ENCODE peak calls at places on chromosomes 13 and 19, in ten cellular contexts. R is AG04449, W is neural progenitor cell, V is pancreas, N is Calu3, K is adrenal gland, C is mucosa of descending colon, F is neural crest cell, Z is astrocyte of the spinal cord, E is AG09319. M is an unnamed sample.

GRCh38 chr19:16637535-16637934 is 9.5 kb upstream of the MED26 start:
- DNase-seq in R (no peak), W (no peak), V (no peak), N (no peak), K (no peak), C (no peak), F (no peak), Z (no peak), E (no peak), M (no peak)

GRCh38 chr19:17755977-17756670 is 4.8 kb downstream of the FCHO1 start:
- DNase-seq in R (no peak), W (peak; percentile 94), V (no peak), N (peak; percentile 39), K (peak; percentile 45), C (peak; percentile 75), F (peak; percentile 79), Z (peak; percentile 39), E (no peak), M (no peak)

GRCh38 chr13:37995052-37995451 is 125.5 kb upstream of the TRPC4 start:
- DNase-seq in R (no peak), W (peak; percentile 59), V (no peak), N (no peak), K (no peak), C (no peak), F (no peak), Z (peak; percentile 17), E (no peak), M (no peak)

GRCh38 chr19:10389863-10390262 is 9.5 kb upstream of the TYK2 start:
- DNase-seq in R (no peak), W (peak; percentile 37), V (no peak), N (no peak), K (no peak), C (no peak), F (no peak), Z (no peak), E (no peak), M (no peak)

GRCh38 chr19:13150919-13151604 is 851 bp downstream of the IER2 start:
- DNase-seq in R (no peak), W (peak; percentile 54), V (peak; percentile 64), N (no peak), K (peak; percentile 51), C (peak; percentile 78), F (no peak), Z (no peak), E (no peak), M (no peak)

GRCh38 chr13:110000534-110001345 is 214.4 kb upstream of the IRS2 start:
- DNase-seq in R (no peak), W (no peak), V (no peak), N (no peak), K (no peak), C (no peak), F (no peak), Z (no peak), E (no peak), M (no peak)

GRCh38 chr19:19211499-19212432 is at the start of gene NCAN:
- DNase-seq in R (no peak), W (peak; percentile 90), V (no peak), N (no peak), K (no peak), C (no peak), F (peak; percentile 46), Z (no peak), E (no peak), M (no peak)

GRCh38 chr13:50257646-50258045 is 242.4 kb downstream of the KCNRG start:
- DNase-seq in R (no peak), W (no peak), V (no peak), N (no peak), K (no peak), C (no peak), F (no peak), Z (no peak), E (no peak), M (no peak)

GRCh38 chr19:4547303-4548237 is 7.7 kb upstream of the LRG1 start:
- DNase-seq in R (no peak), W (no peak), V (peak; percentile 91), N (peak; percentile 51), K (peak; percentile 61), C (no peak), F (no peak), Z (no peak), E (no peak), M (no peak)

GRCh38 chr13:67075239-67075638 is 154.9 kb downstream of the PCDH9 start:
- DNase-seq in R (no peak), W (no peak), V (no peak), N (no peak), K (no peak), C (no peak), F (no peak), Z (no peak), E (no peak), M (no peak)

DNA sequence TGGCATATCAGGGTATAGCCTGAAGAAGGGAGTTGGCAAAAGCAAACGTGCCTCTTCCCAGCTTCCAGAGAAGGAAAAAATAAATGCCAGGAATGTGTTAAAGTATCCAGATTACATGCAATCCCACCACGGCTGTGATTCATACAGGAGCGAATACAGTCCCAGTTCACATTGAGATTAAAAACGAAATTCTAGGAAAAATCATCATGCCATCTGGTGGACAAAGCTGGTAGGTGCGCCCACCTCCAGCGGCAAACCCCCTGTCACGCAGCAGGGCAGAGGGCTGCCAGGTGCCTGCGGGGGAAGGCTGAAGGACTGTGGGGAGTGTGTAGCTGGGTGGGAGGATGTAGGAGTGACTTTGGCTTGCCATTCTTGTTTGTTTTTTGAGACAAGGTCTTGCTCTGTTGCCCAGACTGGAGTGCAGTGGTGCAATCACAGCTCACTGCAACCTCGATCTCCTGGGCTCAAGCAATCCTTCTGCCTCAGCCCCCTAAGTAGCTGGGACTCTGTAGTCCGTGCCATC is 6.4 kb upstream of the DMWD start:
- DNase-seq in R (peak; percentile 54), W (peak; percentile 72), V (no peak), N (peak; percentile 77), K (peak; percentile 57), C (no peak), F (peak; percentile 71), Z (peak; percentile 66), E (peak; percentile 57), M (no peak)
- TF ChIP-seq CTCF in R (peak; percentile 76), W (peak; percentile 80), V (peak; percentile 91), N (peak; percentile 83), K (peak; percentile 91), C (peak; percentile 65), F (peak; percentile 84), Z (peak; percentile 80), E (peak; percentile 85), M (peak; percentile 96)

GRCh38 chr19:7771072-7771471 is 8.0 kb downstream of the CLEC4M start:
- DNase-seq in R (no peak), W (no peak), V (no peak), N (no peak), K (no peak), C (no peak), F (no peak), Z (no peak), E (no peak), M (no peak)
- TF ChIP-seq CTCF in R (no peak), W (no peak), V (no peak), N (no peak), K (no peak), C (no peak), F (no peak), Z (no peak), E (no peak), M (no peak)

DNA sequence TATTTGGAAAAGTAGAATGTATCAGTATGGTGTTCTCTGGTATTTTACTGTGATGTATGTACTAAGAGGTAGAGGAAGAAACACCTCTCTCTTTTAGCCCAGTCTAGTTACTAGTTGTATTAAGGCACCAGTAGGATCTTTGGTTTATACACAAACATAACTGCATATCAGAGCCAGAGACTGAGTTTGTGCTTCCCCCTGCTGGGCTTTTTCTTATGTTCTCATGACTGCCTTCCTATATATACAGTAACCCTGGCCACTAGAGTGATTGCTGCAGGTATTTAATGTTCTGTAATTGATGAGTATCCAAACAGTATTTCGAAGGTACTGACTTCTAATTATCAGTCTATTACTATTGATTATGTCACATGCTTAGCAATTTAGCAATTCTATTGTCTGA is 202.5 kb upstream of the KLHL1 start:
- DNase-seq in R (no peak), W (peak; percentile 46), V (peak; percentile 22), N (peak; percentile 8), K (no peak), C (no peak), F (peak; percentile 24), Z (peak; percentile 66), E (no peak), M (no peak)
- TF ChIP-seq CTCF in R (no peak), W (peak; percentile 57), V (peak; percentile 21), N (no peak), K (no peak), C (no peak), F (peak; percentile 69), Z (peak; percentile 55), E (no peak), M (peak; percentile 18)

DNA sequence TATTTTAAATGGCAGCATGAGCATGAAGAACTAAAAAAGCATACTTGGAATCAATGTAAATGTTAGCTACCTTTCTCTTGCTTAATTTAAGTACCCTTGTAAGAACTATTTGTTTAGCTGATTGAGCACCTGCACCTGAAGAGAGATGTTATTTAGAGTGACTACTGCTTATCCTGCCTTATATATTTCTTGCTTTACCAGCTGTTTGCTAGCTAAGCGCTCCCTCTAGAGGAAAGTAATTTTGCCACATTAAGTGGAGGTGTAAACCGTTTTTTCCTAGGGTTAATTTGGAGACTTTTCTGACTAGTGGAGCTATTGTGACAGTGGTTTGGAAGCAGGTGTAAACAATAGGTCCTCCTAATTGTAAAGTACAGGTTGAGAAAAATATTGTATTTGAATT is 19.4 kb upstream of the PSG2 start:
- DNase-seq in R (no peak), W (no peak), V (no peak), N (no peak), K (no peak), C (no peak), F (no peak), Z (no peak), E (no peak), M (no peak)
- TF ChIP-seq CTCF in R (no peak), W (no peak), V (no peak), N (no peak), K (no peak), C (no peak), F (no peak), Z (no peak), E (no peak), M (no peak)

DNA sequence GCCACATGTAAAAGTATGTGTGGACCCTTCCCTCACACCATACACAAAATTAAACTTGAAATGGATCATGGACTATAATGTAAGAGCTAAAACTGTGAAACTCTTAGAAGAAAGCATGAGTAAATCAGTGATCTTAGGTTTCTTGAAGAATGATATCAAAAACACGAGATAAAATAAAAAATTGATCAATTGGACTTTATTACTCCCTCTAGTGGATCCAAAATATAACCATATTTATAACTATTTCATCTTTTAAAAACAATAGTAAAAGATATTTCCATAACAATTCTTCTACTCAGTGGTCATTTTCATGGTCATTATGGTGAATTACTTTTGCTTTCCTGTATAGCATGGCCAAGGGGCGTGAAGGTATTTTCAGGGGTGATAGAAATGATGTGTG is 174.6 kb upstream of the LSM14A start:
- DNase-seq in R (no peak), W (no peak), V (no peak), N (no peak), K (no peak), C (no peak), F (no peak), Z (no peak), E (no peak), M (no peak)
- TF ChIP-seq CTCF in R (no peak), W (peak; percentile 15), V (no peak), N (peak; percentile 35), K (no peak), C (no peak), F (peak; percentile 50), Z (peak; percentile 4), E (no peak), M (no peak)

M was measured in mesothelial cell of epicardium.